ENCODE peak calls at places on chromosomes 11 and 22, in seven cellular contexts. B is sigmoid colon, Y is transverse colon, A is cardiac muscle cell, W is lung, E is MM.1S, L is SJSA1. S is an unnamed sample. For H3K36me3, the result is how much of the 10 kb centered on the place peaks cover.

GRCh38 chr11:110712643-110713468 is 619 bp upstream of the ARHGAP20 start:
- DNase-seq in B (peak), Y (peak), A (peak), W (peak), E (no peak), L (no peak), S (peak)

GRCh38 chr11:116072133-116072532 is 567.9 kb upstream of the CADM1 start:
- DNase-seq in B (no peak), Y (no peak), A (no peak), W (no peak), E (no peak), L (no peak), S (no peak)

GRCh38 chr11:108609681-108610080 is 16.1 kb upstream of the EXPH5 start:
- DNase-seq in B (no peak), Y (no peak), A (no peak), W (no peak), E (no peak), L (no peak), S (no peak)

GRCh38 chr11:117180661-117181585 is 2.4 kb downstream of the SIDT2 start:
- DNase-seq in B (peak), Y (peak), A (peak), W (peak), E (peak), L (peak), S (peak)

GRCh38 chr11:123168236-123168635 is 26.8 kb downstream of the CLMP start:
- DNase-seq in B (no peak), Y (no peak), A (no peak), W (no peak), E (no peak), L (no peak), S (no peak)

GRCh38 chr11:124536520-124536919 is 6.9 kb downstream of the OR8B12 start:
- DNase-seq in B (no peak), Y (peak), A (peak), W (no peak), E (no peak), L (no peak), S (no peak)

GRCh38 chr11:130859896-130860295 is 56.4 kb downstream of the SNX19 start:
- DNase-seq in B (no peak), Y (no peak), A (no peak), W (no peak), E (no peak), L (no peak), S (no peak)

GRCh38 chr11:2929511-2929879 is 275 bp upstream of the PHLDA2 start:
- DNase-seq in B (peak), Y (peak), A (no peak), W (peak), E (no peak), L (peak), S (peak)

GRCh38 chr11:44673691-44674090 is 53.1 kb upstream of the TSPAN18 start:
- DNase-seq in B (no peak), Y (no peak), A (no peak), W (no peak), E (no peak), L (no peak), S (no peak)

GRCh38 chr11:126197277-126197939 is 14.0 kb downstream of the RPUSD4 start:
- DNase-seq in B (no peak), Y (no peak), A (no peak), W (no peak), E (peak), L (no peak), S (no peak)

GRCh38 chr22:19663286-19663815 is 51.0 kb upstream of the SEPTIN5 start:
- DNase-seq in B (no peak), Y (peak), A (peak), W (no peak), E (peak), L (no peak), S (peak)

GRCh38 chr11:63698976-63699733 is 17.9 kb downstream of the RTN3 start:
- DNase-seq in B (no peak), Y (peak), A (no peak), W (no peak), E (no peak), L (no peak), S (no peak)

GRCh38 chr11:65329944-65330403 is 3.7 kb upstream of the DPF2 start:
- DNase-seq in B (peak), Y (peak), A (peak), W (peak), E (peak), L (peak), S (peak)
- H3K27ac ChIP-seq in B (no peak), Y (no peak), A (no peak), W (peak), E (no peak), L (no peak), S (no peak)

GRCh38 chr11:78218707-78219492 is 30.2 kb downstream of the USP35 start:
- DNase-seq in B (no peak), Y (no peak), A (no peak), W (no peak), E (no peak), L (no peak), S (peak)
- H3K36me3 ChIP-seq in B (under half), Y (under half), A (under half), W (half or more), E (under half), L (under half), S (under half)

GRCh38 chr11:10715571-10715970 is 22.0 kb upstream of the IRAG1 start:
- DNase-seq in B (no peak), Y (no peak), A (no peak), W (no peak), E (no peak), L (no peak), S (no peak)
- H3K27ac ChIP-seq in B (no peak), Y (no peak), A (no peak), W (no peak), E (no peak), L (no peak), S (no peak)

DNA sequence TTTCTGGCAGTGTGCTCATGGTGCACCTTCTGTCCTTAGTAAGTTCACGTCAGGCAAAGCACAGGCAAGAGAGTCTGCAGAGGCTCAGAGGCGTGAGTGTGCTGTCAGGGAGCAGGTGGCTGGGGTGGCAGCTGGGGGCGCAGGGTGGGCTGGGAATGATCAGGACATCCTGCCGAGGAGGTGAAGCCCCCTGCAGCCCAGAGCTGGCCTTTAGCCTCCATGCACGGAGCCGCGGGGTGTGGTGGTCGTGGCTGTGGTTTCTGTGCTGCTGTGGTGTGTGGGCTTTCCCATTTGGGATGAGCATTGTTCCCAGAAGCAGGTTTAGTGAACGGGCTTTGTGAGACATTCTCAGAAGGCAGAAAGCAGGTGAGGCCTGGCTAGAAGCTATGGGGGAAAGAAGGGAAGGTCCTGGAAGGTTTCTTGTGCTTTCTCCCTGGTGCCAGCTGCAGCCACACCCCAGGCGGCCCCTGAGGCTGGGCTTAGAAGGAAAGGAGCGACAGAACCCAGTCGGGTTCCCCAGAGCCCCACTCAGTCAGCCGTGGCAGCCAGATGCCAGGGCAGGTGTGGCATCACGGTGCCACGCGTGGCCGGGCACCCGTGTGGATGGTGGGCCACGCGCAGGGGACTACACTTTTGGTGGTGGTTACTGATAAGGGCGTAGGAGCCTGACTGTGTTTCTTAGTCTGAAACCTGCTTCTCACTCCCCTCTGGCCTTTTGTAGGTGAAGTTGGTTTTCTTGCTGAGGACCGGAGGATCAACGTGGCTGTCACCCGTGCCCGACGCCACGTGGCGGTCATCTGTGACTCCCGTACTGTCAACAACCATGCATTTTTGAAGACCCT is 32.0 kb downstream of the IGHMBP2 start:
- DNase-seq in B (no peak), Y (no peak), A (no peak), W (no peak), E (no peak), L (no peak), S (no peak)
- H3K36me3 ChIP-seq in B (under half), Y (under half), A (under half), W (half or more), E (under half), L (half or more), S (under half)

S was measured in aorta.